ENCODE peak calls at places on chromosomes 16 and 17, in nine cellular contexts. One of them, this sample, is unnamed.

GRCh38 chr16:49620158-49620867 is 235.6 kb downstream of the ZNF423 start:
- DNase-seq in epithelial cell of proximal tubule: no peak
- DNase-seq in epithelial cell of esophagus: no peak
- DNase-seq in iPS-NIHi11: no peak
- DNase-seq in ELR: peak; percentile 41
- DNase-seq in SHP77: no peak
- DNase-seq in hypothalamus: no peak
- DNase-seq in NCI-H226: peak; percentile 11
- DNase-seq in naive thymus-derived CD4-positive, alpha-beta T cell: no peak
- DNase-seq in this sample: peak; percentile 32

GRCh38 chr16:57257455-57258070 is 12.5 kb downstream of the ARL2BP start:
- DNase-seq in naive thymus-derived CD4-positive, alpha-beta T cell: no peak
- DNase-seq in ELR: no peak
- DNase-seq in NCI-H226: no peak
- DNase-seq in SHP77: no peak
- DNase-seq in epithelial cell of proximal tubule: no peak
- DNase-seq in hypothalamus: no peak
- DNase-seq in iPS-NIHi11: no peak
- DNase-seq in epithelial cell of esophagus: no peak
- DNase-seq in this sample: no peak

GRCh38 chr16:77376358-77376757 is 58.5 kb downstream of the ADAMTS18 start:
- DNase-seq in ELR: peak; percentile 8
- DNase-seq in epithelial cell of esophagus: no peak
- DNase-seq in hypothalamus: no peak
- DNase-seq in epithelial cell of proximal tubule: no peak
- DNase-seq in iPS-NIHi11: peak; percentile 34
- DNase-seq in SHP77: no peak
- DNase-seq in NCI-H226: no peak
- DNase-seq in naive thymus-derived CD4-positive, alpha-beta T cell: no peak
- DNase-seq in this sample: no peak

GRCh38 chr16:68197250-68197649 is 38.7 kb downstream of the ESRP2 start:
- DNase-seq in ELR: peak; percentile 54
- DNase-seq in epithelial cell of esophagus: peak; percentile 11
- DNase-seq in naive thymus-derived CD4-positive, alpha-beta T cell: no peak
- DNase-seq in hypothalamus: no peak
- DNase-seq in epithelial cell of proximal tubule: peak; percentile 53
- DNase-seq in iPS-NIHi11: no peak
- DNase-seq in NCI-H226: no peak
- DNase-seq in SHP77: no peak
- DNase-seq in this sample: no peak

GRCh38 chr17:82228278-82228841 is 482 bp upstream of the SLC16A3 start:
- DNase-seq in NCI-H226: no peak
- DNase-seq in epithelial cell of esophagus: no peak
- DNase-seq in naive thymus-derived CD4-positive, alpha-beta T cell: peak; percentile 74
- DNase-seq in epithelial cell of proximal tubule: no peak
- DNase-seq in SHP77: no peak
- DNase-seq in hypothalamus: no peak
- DNase-seq in iPS-NIHi11: peak; percentile 66
- DNase-seq in ELR: peak; percentile 49
- DNase-seq in this sample: peak; percentile 84

GRCh38 chr17:45393477-45393876 is 39.2 kb downstream of the ARHGAP27 start:
- DNase-seq in hypothalamus: no peak
- DNase-seq in iPS-NIHi11: no peak
- DNase-seq in epithelial cell of proximal tubule: no peak
- DNase-seq in NCI-H226: no peak
- DNase-seq in epithelial cell of esophagus: no peak
- DNase-seq in naive thymus-derived CD4-positive, alpha-beta T cell: no peak
- DNase-seq in ELR: no peak
- DNase-seq in SHP77: no peak
- DNase-seq in this sample: no peak

GRCh38 chr16:85190572-85190971 is 78.3 kb upstream of the CIBAR2 start:
- DNase-seq in ELR: no peak
- DNase-seq in epithelial cell of esophagus: no peak
- DNase-seq in iPS-NIHi11: no peak
- DNase-seq in naive thymus-derived CD4-positive, alpha-beta T cell: no peak
- DNase-seq in hypothalamus: no peak
- DNase-seq in SHP77: no peak
- DNase-seq in NCI-H226: no peak
- DNase-seq in epithelial cell of proximal tubule: no peak
- DNase-seq in this sample: no peak

GRCh38 chr16:2795714-2796143 is 2.5 kb upstream of the PRSS41 start:
- DNase-seq in ELR: no peak
- DNase-seq in iPS-NIHi11: no peak
- DNase-seq in NCI-H226: no peak
- DNase-seq in hypothalamus: no peak
- DNase-seq in epithelial cell of proximal tubule: no peak
- DNase-seq in epithelial cell of esophagus: no peak
- DNase-seq in naive thymus-derived CD4-positive, alpha-beta T cell: no peak
- DNase-seq in SHP77: no peak
- DNase-seq in this sample: peak; percentile 39

GRCh38 chr17:69246726-69247375 is 18.2 kb upstream of the ABCA10 start:
- DNase-seq in epithelial cell of proximal tubule: no peak
- DNase-seq in iPS-NIHi11: peak; percentile 23
- DNase-seq in epithelial cell of esophagus: peak; percentile 56
- DNase-seq in naive thymus-derived CD4-positive, alpha-beta T cell: no peak
- DNase-seq in SHP77: peak; percentile 7
- DNase-seq in ELR: peak; percentile 74
- DNase-seq in hypothalamus: no peak
- DNase-seq in NCI-H226: no peak
- DNase-seq in this sample: no peak

GRCh38 chr17:45646288-45646988 is 137.7 kb upstream of the CRHR1 start:
- DNase-seq in hypothalamus: no peak
- DNase-seq in SHP77: no peak
- DNase-seq in iPS-NIHi11: no peak
- DNase-seq in ELR: no peak
- DNase-seq in NCI-H226: no peak
- DNase-seq in epithelial cell of proximal tubule: no peak
- DNase-seq in naive thymus-derived CD4-positive, alpha-beta T cell: no peak
- DNase-seq in epithelial cell of esophagus: no peak
- DNase-seq in this sample: no peak

GRCh38 chr16:67773099-67773498 is 33.3 kb downstream of the RANBP10 start:
- DNase-seq in hypothalamus: no peak
- DNase-seq in epithelial cell of proximal tubule: no peak
- DNase-seq in iPS-NIHi11: no peak
- DNase-seq in ELR: no peak
- DNase-seq in naive thymus-derived CD4-positive, alpha-beta T cell: no peak
- DNase-seq in SHP77: no peak
- DNase-seq in NCI-H226: no peak
- DNase-seq in epithelial cell of esophagus: no peak
- DNase-seq in this sample: peak; percentile 28

GRCh38 chr17:66863820-66864219 is 28.9 kb downstream of the CACNG5 start:
- DNase-seq in naive thymus-derived CD4-positive, alpha-beta T cell: no peak
- DNase-seq in NCI-H226: no peak
- DNase-seq in SHP77: no peak
- DNase-seq in hypothalamus: no peak
- DNase-seq in epithelial cell of proximal tubule: no peak
- DNase-seq in epithelial cell of esophagus: no peak
- DNase-seq in ELR: no peak
- DNase-seq in iPS-NIHi11: no peak
- DNase-seq in this sample: no peak

GRCh38 chr17:73492802-73493139 is 151.5 kb downstream of the SDK2 start:
- DNase-seq in hypothalamus: no peak
- DNase-seq in ELR: no peak
- DNase-seq in iPS-NIHi11: peak; percentile 50
- DNase-seq in epithelial cell of esophagus: no peak
- DNase-seq in epithelial cell of proximal tubule: no peak
- DNase-seq in naive thymus-derived CD4-positive, alpha-beta T cell: no peak
- DNase-seq in SHP77: peak; percentile 44
- DNase-seq in NCI-H226: no peak
- DNase-seq in this sample: no peak

GRCh38 chr16:78638371-78638770 is 538.9 kb downstream of the WWOX start:
- DNase-seq in hypothalamus: no peak
- DNase-seq in epithelial cell of esophagus: no peak
- DNase-seq in naive thymus-derived CD4-positive, alpha-beta T cell: no peak
- DNase-seq in epithelial cell of proximal tubule: no peak
- DNase-seq in NCI-H226: no peak
- DNase-seq in iPS-NIHi11: no peak
- DNase-seq in ELR: no peak
- DNase-seq in SHP77: no peak
- DNase-seq in this sample: no peak

GRCh38 chr16:67230809-67231660 is 4.1 kb downstream of the TMEM208 start:
- DNase-seq in ELR: no peak
- DNase-seq in NCI-H226: no peak
- DNase-seq in iPS-NIHi11: no peak
- DNase-seq in hypothalamus: no peak
- DNase-seq in epithelial cell of esophagus: no peak
- DNase-seq in naive thymus-derived CD4-positive, alpha-beta T cell: no peak
- DNase-seq in epithelial cell of proximal tubule: no peak
- DNase-seq in SHP77: no peak
- DNase-seq in this sample: no peak

GRCh38 chr16:24858219-24859041 is 12.7 kb downstream of the SLC5A11 start:
- DNase-seq in hypothalamus: no peak
- DNase-seq in epithelial cell of proximal tubule: no peak
- DNase-seq in ELR: peak; percentile 72
- DNase-seq in epithelial cell of esophagus: peak; percentile 64
- DNase-seq in iPS-NIHi11: peak; percentile 88
- DNase-seq in naive thymus-derived CD4-positive, alpha-beta T cell: peak; percentile 59
- DNase-seq in NCI-H226: peak; percentile 40
- DNase-seq in SHP77: no peak
- DNase-seq in this sample: peak; percentile 35

GRCh38 chr17:31541559-31541958 is 150.1 kb downstream of the RAB11FIP4 start:
- DNase-seq in naive thymus-derived CD4-positive, alpha-beta T cell: no peak
- DNase-seq in epithelial cell of proximal tubule: no peak
- DNase-seq in hypothalamus: no peak
- DNase-seq in SHP77: peak; percentile 32
- DNase-seq in epithelial cell of esophagus: no peak
- DNase-seq in iPS-NIHi11: peak; percentile 59
- DNase-seq in NCI-H226: no peak
- DNase-seq in ELR: peak; percentile 34
- DNase-seq in this sample: no peak

GRCh38 chr16:31131841-31132271 is 3.7 kb downstream of the PRSS8 start:
- DNase-seq in iPS-NIHi11: no peak
- DNase-seq in NCI-H226: no peak
- DNase-seq in SHP77: no peak
- DNase-seq in epithelial cell of esophagus: peak; percentile 53
- DNase-seq in ELR: no peak
- DNase-seq in naive thymus-derived CD4-positive, alpha-beta T cell: no peak
- DNase-seq in epithelial cell of proximal tubule: no peak
- DNase-seq in hypothalamus: no peak
- DNase-seq in this sample: peak; percentile 89

GRCh38 chr17:78324391-78325075 is 35.3 kb downstream of the SOCS3 start:
- DNase-seq in SHP77: peak; percentile 66
- DNase-seq in NCI-H226: no peak
- DNase-seq in epithelial cell of esophagus: no peak
- DNase-seq in hypothalamus: peak; percentile 29
- DNase-seq in epithelial cell of proximal tubule: no peak
- DNase-seq in ELR: peak; percentile 73
- DNase-seq in naive thymus-derived CD4-positive, alpha-beta T cell: no peak
- DNase-seq in iPS-NIHi11: peak; percentile 66
- DNase-seq in this sample: peak; percentile 74

GRCh38 chr17:81733507-81734404 is 21.7 kb downstream of the SLC25A10 start:
- DNase-seq in SHP77: peak; percentile 94
- DNase-seq in epithelial cell of proximal tubule: no peak
- DNase-seq in ELR: peak; percentile 83
- DNase-seq in naive thymus-derived CD4-positive, alpha-beta T cell: peak; percentile 78
- DNase-seq in epithelial cell of esophagus: peak; percentile 76
- DNase-seq in iPS-NIHi11: peak; percentile 99
- DNase-seq in NCI-H226: peak; percentile 51
- DNase-seq in hypothalamus: peak; percentile 25
- DNase-seq in this sample: peak; percentile 79

GRCh38 chr16:1443980-1444729 is at the start of gene CCDC154:
- DNase-seq in SHP77: no peak
- DNase-seq in naive thymus-derived CD4-positive, alpha-beta T cell: no peak
- DNase-seq in ELR: no peak
- DNase-seq in epithelial cell of proximal tubule: no peak
- DNase-seq in iPS-NIHi11: no peak
- DNase-seq in NCI-H226: no peak
- DNase-seq in hypothalamus: no peak
- DNase-seq in epithelial cell of esophagus: no peak
- DNase-seq in this sample: no peak

GRCh38 chr16:57834936-57835335 is 32.6 kb upstream of the KIFC3 start:
- DNase-seq in hypothalamus: no peak
- DNase-seq in iPS-NIHi11: peak; percentile 48
- DNase-seq in NCI-H226: peak; percentile 26
- DNase-seq in epithelial cell of esophagus: peak; percentile 95
- DNase-seq in ELR: peak; percentile 83
- DNase-seq in naive thymus-derived CD4-positive, alpha-beta T cell: no peak
- DNase-seq in epithelial cell of proximal tubule: no peak
- DNase-seq in SHP77: no peak
- DNase-seq in this sample: no peak

GRCh38 chr16:1180772-1181714 is 28.1 kb downstream of the CACNA1H start:
- DNase-seq in naive thymus-derived CD4-positive, alpha-beta T cell: no peak
- DNase-seq in SHP77: no peak
- DNase-seq in NCI-H226: no peak
- DNase-seq in ELR: no peak
- DNase-seq in hypothalamus: no peak
- DNase-seq in epithelial cell of esophagus: no peak
- DNase-seq in iPS-NIHi11: no peak
- DNase-seq in epithelial cell of proximal tubule: no peak
- DNase-seq in this sample: no peak

GRCh38 chr16:27950488-27950887 is 113.0 kb downstream of the GSG1L start:
- DNase-seq in epithelial cell of proximal tubule: no peak
- DNase-seq in ELR: no peak
- DNase-seq in NCI-H226: no peak
- DNase-seq in naive thymus-derived CD4-positive, alpha-beta T cell: no peak
- DNase-seq in epithelial cell of esophagus: no peak
- DNase-seq in iPS-NIHi11: no peak
- DNase-seq in SHP77: no peak
- DNase-seq in hypothalamus: no peak
- DNase-seq in this sample: no peak

GRCh38 chr17:53818894-53819293 is 3.8 kb upstream of the KIF2B start:
- DNase-seq in iPS-NIHi11: no peak
- DNase-seq in epithelial cell of esophagus: no peak
- DNase-seq in SHP77: no peak
- DNase-seq in ELR: no peak
- DNase-seq in NCI-H226: no peak
- DNase-seq in naive thymus-derived CD4-positive, alpha-beta T cell: no peak
- DNase-seq in epithelial cell of proximal tubule: no peak
- DNase-seq in hypothalamus: no peak
- DNase-seq in this sample: no peak

GRCh38 chr16:27169511-27170071 is 33.7 kb upstream of the KDM8 start:
- DNase-seq in epithelial cell of esophagus: peak; percentile 81
- DNase-seq in iPS-NIHi11: peak; percentile 24
- DNase-seq in epithelial cell of proximal tubule: no peak
- DNase-seq in NCI-H226: peak; percentile 52
- DNase-seq in naive thymus-derived CD4-positive, alpha-beta T cell: peak; percentile 56
- DNase-seq in hypothalamus: no peak
- DNase-seq in ELR: peak; percentile 75
- DNase-seq in SHP77: peak; percentile 90
- DNase-seq in this sample: peak; percentile 42

GRCh38 chr17:76909971-76910760 is 42.0 kb downstream of the MGAT5B start:
- DNase-seq in SHP77: no peak
- DNase-seq in NCI-H226: no peak
- DNase-seq in epithelial cell of esophagus: peak; percentile 66
- DNase-seq in iPS-NIHi11: peak; percentile 97
- DNase-seq in hypothalamus: no peak
- DNase-seq in epithelial cell of proximal tubule: no peak
- DNase-seq in naive thymus-derived CD4-positive, alpha-beta T cell: peak; percentile 49
- DNase-seq in ELR: peak; percentile 44
- DNase-seq in this sample: no peak

This sample was measured in left colon.